ENCODE peak calls at places on chromosomes 5 and 9, in nine cellular contexts. A is activated CD8-positive, alpha-beta memory T cell treated with anti-CD3 and anti-CD28 coated beads, Interleukin-2, amount 10 ng/mL, durations not matched to agents 7 days and 5 days; S is central memory CD8-positive, alpha-beta T cell; I is IMR-90; Y is naive thymus-derived CD4-positive, alpha-beta T cell; X is sciatic nerve; W is body of pancreas; P is Right ventricle myocardium superior; M is left lung. C is an unnamed sample.

GRCh38 chr5:141686648-141687416 is 4.8 kb upstream of the ARAP3 start:
- ATAC-seq in A (no peak), S (no peak), I (no peak), Y (no peak), X (no peak), W (no peak), P (no peak), M (no peak), C (no peak)

GRCh38 chr9:137217276-137218211 is 4.5 kb downstream of the RNF208 start:
- ATAC-seq in A (no peak), S (no peak), I (no peak), Y (peak), X (peak), W (peak), P (peak), M (peak), C (peak)

GRCh38 chr9:8963882-8964281 is 1164.3 kb upstream of the DMAC1 start:
- ATAC-seq in A (no peak), S (no peak), I (no peak), Y (no peak), X (peak), W (peak), P (peak), M (no peak), C (peak)

GRCh38 chr5:179613460-179614071 is 9.9 kb downstream of the HNRNPH1 start:
- ATAC-seq in A (peak), S (peak), I (no peak), Y (peak), X (no peak), W (no peak), P (no peak), M (no peak), C (no peak)

GRCh38 chr5:119746984-119747383 is 117.6 kb downstream of the FAM170A start:
- ATAC-seq in A (no peak), S (no peak), I (no peak), Y (no peak), X (no peak), W (no peak), P (no peak), M (no peak), C (no peak)

GRCh38 chr5:85648495-85648894 is 969.2 kb upstream of the COX7C start:
- ATAC-seq in A (no peak), S (no peak), I (no peak), Y (no peak), X (no peak), W (no peak), P (no peak), M (no peak), C (no peak)

GRCh38 chr5:133993563-133993962 is 11.2 kb downstream of the VDAC1 start:
- ATAC-seq in A (no peak), S (no peak), I (peak), Y (no peak), X (no peak), W (no peak), P (no peak), M (peak), C (no peak)

GRCh38 chr9:136105398-136106135 is 10.5 kb upstream of the NACC2 start:
- ATAC-seq in A (no peak), S (no peak), I (peak), Y (no peak), X (no peak), W (no peak), P (peak), M (no peak), C (peak)

GRCh38 chr9:79639354-79639753 is 67.6 kb downstream of the TLE4 start:
- ATAC-seq in A (no peak), S (no peak), I (peak), Y (no peak), X (no peak), W (no peak), P (no peak), M (no peak), C (no peak)

GRCh38 chr5:18024542-18024941 is 390.3 kb downstream of the TAF11L14 start:
- ATAC-seq in A (no peak), S (no peak), I (no peak), Y (no peak), X (no peak), W (no peak), P (no peak), M (no peak), C (no peak)

GRCh38 chr9:124292696-124293593 is 35.2 kb downstream of the NEK6 start:
- ATAC-seq in A (no peak), S (no peak), I (no peak), Y (no peak), X (no peak), W (no peak), P (no peak), M (no peak), C (no peak)

GRCh38 chr5:53291528-53291927 is 182.0 kb upstream of the MOCS2 start:
- ATAC-seq in A (no peak), S (no peak), I (peak), Y (no peak), X (peak), W (peak), P (peak), M (peak), C (peak)

GRCh38 chr5:40206030-40206429 is 473.7 kb upstream of the PTGER4 start:
- ATAC-seq in A (peak), S (no peak), I (no peak), Y (no peak), X (no peak), W (no peak), P (no peak), M (no peak), C (no peak)

GRCh38 chr5:126686451-126687126 is 85.8 kb downstream of the PHAX start:
- ATAC-seq in A (no peak), S (no peak), I (no peak), Y (no peak), X (no peak), W (no peak), P (no peak), M (no peak), C (no peak)

C was measured in gastroesophageal sphincter.